ENCODE peak calls at places on chromosomes 13 and 19, in eight cellular contexts. O, E, C, V, T, J, F and I are unnamed samples.

GRCh38 chr13:33496336-33496735 is 210.8 kb upstream of the STARD13 start:
- DNase-seq in O (no peak), E (no peak), C (no peak), V (no peak), T (no peak), J (no peak), F (no peak), I (no peak)

GRCh38 chr19:43726736-43727592 is 11.1 kb downstream of the IRGC start:
- DNase-seq in O (peak), E (no peak), C (no peak), V (peak), T (no peak), J (no peak), F (no peak), I (no peak)

GRCh38 chr19:44753932-44754742 is 5.6 kb downstream of the BCL3 start:
- DNase-seq in O (peak), E (peak), C (peak), V (peak), T (peak), J (peak), F (no peak), I (peak)

GRCh38 chr13:90121784-90122183 is 1225.7 kb upstream of the MIR17HG start:
- DNase-seq in O (no peak), E (no peak), C (no peak), V (no peak), T (no peak), J (no peak), F (no peak), I (no peak)

GRCh38 chr13:20389696-20390525 is 135.7 kb downstream of the CRYL1 start:
- DNase-seq in O (no peak), E (no peak), C (no peak), V (no peak), T (no peak), J (no peak), F (no peak), I (no peak)

GRCh38 chr19:29571181-29571580 is 34.9 kb upstream of the POP4 start:
- DNase-seq in O (no peak), E (no peak), C (no peak), V (no peak), T (no peak), J (no peak), F (no peak), I (no peak)

GRCh38 chr13:40668335-40668734 is 1.9 kb upstream of the FOXO1 start:
- DNase-seq in O (no peak), E (no peak), C (peak), V (peak), T (no peak), J (peak), F (no peak), I (no peak)

GRCh38 chr19:18771328-18772242 is 19.5 kb downstream of the COMP start:
- DNase-seq in O (no peak), E (no peak), C (no peak), V (no peak), T (no peak), J (no peak), F (no peak), I (no peak)

GRCh38 chr13:57996717-57997116 is 365.2 kb downstream of the PCDH17 start:
- DNase-seq in O (no peak), E (no peak), C (no peak), V (no peak), T (no peak), J (no peak), F (no peak), I (no peak)

DNA sequence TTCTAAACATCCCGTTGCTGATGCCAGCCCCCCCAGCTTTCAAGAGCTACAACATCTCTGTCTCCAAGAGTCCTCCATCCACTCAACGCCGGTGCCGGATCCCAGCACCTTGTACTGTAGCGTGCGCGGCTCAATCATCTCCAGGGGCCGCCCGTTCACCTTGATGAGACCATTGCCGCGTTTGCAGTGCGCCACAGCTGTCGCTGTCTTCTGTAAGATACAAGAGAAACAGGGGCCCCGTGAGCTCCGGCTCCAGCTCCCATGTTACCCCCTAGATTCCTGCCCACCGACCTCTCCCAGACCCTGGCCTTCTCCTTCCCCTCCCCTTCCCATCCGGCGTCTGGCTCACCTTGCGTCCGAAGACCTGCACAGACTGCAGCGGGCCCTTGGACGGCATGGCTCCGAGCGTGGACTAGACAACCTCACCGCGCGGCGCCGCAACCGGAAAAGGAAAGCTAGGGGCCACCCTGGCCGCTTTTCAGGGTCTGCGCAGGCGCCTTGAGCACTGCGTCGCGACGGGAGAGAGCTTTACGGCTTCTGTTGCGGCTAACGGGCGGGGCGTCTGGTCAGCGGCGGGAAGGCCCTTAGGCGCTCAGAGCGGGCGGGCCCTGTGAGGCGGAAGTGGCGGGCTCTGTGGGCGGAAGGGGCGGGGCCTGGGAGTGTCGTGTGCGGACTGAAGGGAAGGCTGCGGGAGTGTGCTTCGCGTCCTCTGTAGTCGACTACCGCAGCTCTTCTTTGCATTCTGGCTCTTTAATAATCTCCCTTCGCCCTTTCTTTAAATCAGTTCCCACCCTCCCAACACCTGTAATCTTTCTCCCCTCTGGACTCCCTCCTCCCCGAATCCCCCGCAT is at the start of gene RPS16:
- DNase-seq in O (peak), E (peak), C (peak), V (peak), T (peak), J (peak), F (peak), I (peak)
- TF ChIP-seq CTCF in O (no peak), E (no peak), C (no peak), V (no peak), T (no peak), J (no peak), F (no peak), I (no peak)

DNA sequence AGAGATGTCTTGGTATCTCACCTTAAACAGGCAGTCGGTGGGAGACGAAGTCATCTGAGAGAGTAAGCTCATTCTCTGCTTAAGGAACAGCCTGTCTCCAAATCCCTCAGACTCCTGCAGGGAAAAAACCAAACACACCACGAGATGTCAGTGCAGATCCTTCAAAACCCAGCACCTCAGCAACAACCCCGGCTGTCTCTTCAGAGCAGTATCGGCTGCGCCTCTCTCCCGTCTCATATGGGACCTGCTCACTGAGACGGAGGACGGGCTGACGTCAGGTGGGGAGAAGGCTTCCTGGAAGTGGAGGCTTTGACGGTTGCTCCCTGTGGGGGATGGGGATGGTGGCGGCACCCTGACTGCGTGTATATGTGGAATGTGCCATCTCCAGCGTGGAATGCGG is 43.6 kb downstream of the ANKRD27 start:
- DNase-seq in O (no peak), E (no peak), C (no peak), V (no peak), T (no peak), J (no peak), F (no peak), I (no peak)
- TF ChIP-seq CTCF in O (no peak), E (no peak), C (no peak), V (peak), T (no peak), J (no peak), F (no peak), I (no peak)

GRCh38 chr13:43785681-43786471 is 896 bp downstream of the ENOX1 start:
- DNase-seq in O (peak), E (peak), C (peak), V (peak), T (peak), J (peak), F (no peak), I (no peak)

GRCh38 chr13:43786472-43786765 is 353 bp downstream of the ENOX1 start:
- DNase-seq in O (no peak), E (no peak), C (no peak), V (no peak), T (no peak), J (no peak), F (no peak), I (no peak)

GRCh38 chr13:43787998-43788397 is 1.2 kb upstream of the ENOX1 start:
- DNase-seq in O (no peak), E (no peak), C (no peak), V (no peak), T (no peak), J (peak), F (no peak), I (no peak)

GRCh38 chr13:43787518-43787891 is 733 bp upstream of the ENOX1 start:
- DNase-seq in O (no peak), E (no peak), C (no peak), V (no peak), T (no peak), J (no peak), F (no peak), I (no peak)

GRCh38 chr13:43786766-43787517 is at the start of gene ENOX1:
- DNase-seq in O (peak), E (peak), C (peak), V (peak), T (no peak), J (peak), F (no peak), I (no peak)
- TF ChIP-seq CTCF in O (no peak), E (no peak), C (no peak), V (peak), T (no peak), J (no peak), F (peak), I (no peak)

GRCh38 chr13:54536112-54536511 is 1507.5 kb downstream of the OLFM4 start:
- DNase-seq in O (no peak), E (no peak), C (no peak), V (peak), T (no peak), J (no peak), F (no peak), I (no peak)
- TF ChIP-seq CTCF in O (no peak), E (peak), C (no peak), V (peak), T (no peak), J (no peak), F (no peak), I (no peak)

DNA sequence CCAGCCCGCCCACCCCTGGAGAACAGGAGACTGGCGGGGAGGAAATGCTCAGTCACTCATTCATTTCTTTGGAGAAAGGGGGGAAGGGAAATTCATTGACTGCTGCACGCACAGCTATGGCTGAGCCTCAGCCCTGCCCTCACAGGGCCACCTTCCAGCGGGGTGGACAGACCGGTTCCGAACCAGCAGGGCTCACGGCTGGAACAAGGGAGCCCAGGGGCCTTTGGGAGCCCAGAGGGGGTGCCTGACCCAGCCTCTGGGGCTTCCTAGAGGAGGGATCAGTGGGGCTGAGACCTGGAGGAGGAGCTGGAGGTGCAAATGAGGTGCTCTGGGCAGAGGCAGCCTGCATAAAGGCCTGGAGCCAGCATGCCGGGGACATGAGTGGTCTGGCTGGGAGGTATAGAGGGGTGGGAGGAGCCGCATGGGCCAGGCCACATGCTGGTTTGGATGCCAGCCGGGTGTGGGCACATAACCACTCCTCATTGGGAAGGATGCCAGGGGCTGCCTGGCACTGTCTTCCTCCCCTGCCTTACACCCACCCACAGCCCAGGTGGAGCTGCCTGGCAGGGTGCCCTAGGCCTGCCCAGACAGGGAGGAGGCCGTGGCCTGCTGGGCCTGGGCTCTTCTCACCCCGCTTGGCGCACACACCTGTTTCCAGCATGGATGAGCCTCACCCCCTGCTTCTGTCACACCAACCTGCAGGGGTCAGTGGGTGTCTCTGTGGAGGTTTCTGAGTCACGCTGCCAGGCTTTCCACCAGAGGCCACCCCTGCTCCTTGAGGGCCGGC is 26.9 kb downstream of the PPP5C start:
- DNase-seq in O (no peak), E (peak), C (peak), V (peak), T (peak), J (peak), F (no peak), I (no peak)
- TF ChIP-seq CTCF in O (no peak), E (no peak), C (no peak), V (no peak), T (no peak), J (no peak), F (no peak), I (no peak)

GRCh38 chr13:25980255-25980654 is 71.6 kb downstream of the SHISA2 start:
- DNase-seq in O (no peak), E (no peak), C (no peak), V (no peak), T (no peak), J (peak), F (no peak), I (no peak)
- TF ChIP-seq CTCF in O (peak), E (no peak), C (no peak), V (peak), T (peak), J (no peak), F (peak), I (no peak)

GRCh38 chr13:48542581-48543341 is 9.9 kb upstream of the RCBTB2 start:
- DNase-seq in O (no peak), E (peak), C (peak), V (peak), T (no peak), J (peak), F (no peak), I (no peak)
- TF ChIP-seq CTCF in O (no peak), E (no peak), C (no peak), V (peak), T (peak), J (no peak), F (peak), I (peak)

DNA sequence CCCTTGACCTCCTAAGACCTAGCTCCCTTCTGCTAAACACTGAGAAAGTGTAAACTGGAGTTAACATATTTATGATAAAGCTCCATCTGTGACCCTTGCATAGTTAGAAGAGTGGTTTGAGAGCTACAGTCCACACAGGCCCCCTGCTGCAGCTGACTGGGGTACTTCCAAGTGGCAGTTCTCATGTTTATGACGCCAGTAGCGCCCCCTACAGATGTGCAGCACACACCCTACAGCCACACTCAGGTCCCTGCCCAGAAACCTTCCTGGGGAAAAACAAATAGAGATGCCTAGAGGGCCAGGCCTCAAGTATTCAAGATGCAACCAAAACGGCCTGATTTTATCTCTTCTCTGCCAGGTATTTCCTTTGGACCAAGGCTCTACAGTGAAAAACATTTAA is 553.2 kb downstream of the EFNB2 start:
- DNase-seq in O (no peak), E (no peak), C (no peak), V (no peak), T (no peak), J (no peak), F (no peak), I (no peak)
- TF ChIP-seq CTCF in O (no peak), E (no peak), C (no peak), V (no peak), T (no peak), J (no peak), F (no peak), I (no peak)

DNA sequence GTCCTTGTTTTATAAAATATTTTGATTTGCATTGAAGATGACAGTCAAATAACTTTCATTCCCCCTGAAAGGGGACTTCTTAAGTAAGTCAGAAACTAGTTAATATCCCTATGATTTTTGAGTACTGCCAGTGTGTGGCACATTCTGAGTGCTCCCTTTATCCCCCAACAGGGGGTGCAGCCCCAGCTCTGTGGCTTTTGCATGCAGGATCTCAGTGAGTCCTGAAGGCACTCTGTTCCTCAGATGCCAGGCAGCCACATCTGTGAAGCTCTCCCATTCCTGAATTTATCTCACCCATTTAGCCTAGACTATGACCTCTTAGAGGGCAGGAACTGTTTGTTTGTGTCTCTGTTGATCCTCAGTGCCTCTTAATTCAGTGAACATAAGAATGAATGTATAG is 123.1 kb downstream of the CDK8 start:
- DNase-seq in O (peak), E (no peak), C (no peak), V (no peak), T (no peak), J (peak), F (no peak), I (no peak)
- TF ChIP-seq CTCF in O (no peak), E (peak), C (peak), V (peak), T (peak), J (peak), F (peak), I (peak)

GRCh38 chr19:11242864-11243797 is 3.7 kb downstream of the ANGPTL8 start:
- DNase-seq in O (peak), E (peak), C (peak), V (peak), T (peak), J (peak), F (no peak), I (peak)
- TF ChIP-seq CTCF in O (peak), E (peak), C (peak), V (peak), T (peak), J (no peak), F (peak), I (peak)